ENCODE peak calls at places on chromosomes 12 and 14, in eight cellular contexts. Z is MCF 10A, L is progenitor cell of endocrine pancreas, N is kidney, Q is PC-3, D is lung, G is type B pancreatic cell, K is AG09319. H is an unnamed sample.

GRCh38 chr12:49451468-49452259 is 84.4 kb downstream of the SPATS2 start:
- DNase-seq in Z (no peak), L (no peak), N (no peak), Q (no peak), D (no peak), G (no peak), K (no peak), H (no peak)

GRCh38 chr12:98592825-98593322 is 612 bp upstream of the SLC25A3 start:
- DNase-seq in Z (no peak), L (no peak), N (no peak), Q (peak; percentile 12), D (no peak), G (no peak), K (no peak), H (no peak)

GRCh38 chr14:25140423-25140822 is 90.5 kb upstream of the STXBP6 start:
- DNase-seq in Z (no peak), L (no peak), N (no peak), Q (no peak), D (no peak), G (no peak), K (no peak), H (no peak)

GRCh38 chr14:22850944-22851790 is 14.8 kb downstream of the MMP14 start:
- DNase-seq in Z (peak; percentile 45), L (no peak), N (peak; percentile 94), Q (peak; percentile 92), D (peak; percentile 68), G (no peak), K (peak; percentile 93), H (no peak)

GRCh38 chr12:92719674-92720073 is 16.9 kb downstream of the PLEKHG7 start:
- DNase-seq in Z (no peak), L (no peak), N (no peak), Q (peak; percentile 33), D (no peak), G (no peak), K (no peak), H (no peak)

GRCh38 chr14:22084393-22085281 is 411.0 kb upstream of the OR4E1 start:
- DNase-seq in Z (peak; percentile 62), L (no peak), N (no peak), Q (peak; percentile 81), D (no peak), G (no peak), K (peak; percentile 11), H (no peak)

GRCh38 chr14:65134651-65135579 is 32.6 kb upstream of the MAX start:
- DNase-seq in Z (no peak), L (no peak), N (no peak), Q (no peak), D (no peak), G (no peak), K (no peak), H (no peak)

GRCh38 chr12:85244561-85244960 is 35.5 kb upstream of the ALX1 start:
- DNase-seq in Z (no peak), L (no peak), N (no peak), Q (no peak), D (no peak), G (no peak), K (no peak), H (no peak)

GRCh38 chr12:67271976-67272375 is 2.8 kb downstream of the CAND1 start:
- DNase-seq in Z (no peak), L (no peak), N (no peak), Q (no peak), D (no peak), G (no peak), K (no peak), H (no peak)

GRCh38 chr12:120367252-120367923 is 1.6 kb downstream of the MSI1 start:
- DNase-seq in Z (no peak), L (no peak), N (no peak), Q (no peak), D (no peak), G (no peak), K (no peak), H (no peak)

GRCh38 chr12:3186546-3187237 is 109.5 kb downstream of the TSPAN9 start:
- DNase-seq in Z (no peak), L (no peak), N (no peak), Q (no peak), D (no peak), G (no peak), K (no peak), H (no peak)

GRCh38 chr12:810635-811415 is 58.4 kb downstream of the WNK1 start:
- DNase-seq in Z (no peak), L (no peak), N (no peak), Q (no peak), D (no peak), G (no peak), K (no peak), H (no peak)

GRCh38 chr14:85752179-85752578 is 222.2 kb downstream of the FLRT2 start:
- DNase-seq in Z (peak; percentile 17), L (no peak), N (no peak), Q (no peak), D (no peak), G (no peak), K (no peak), H (no peak)

GRCh38 chr12:52837341-52837741 is 3.2 kb upstream of the KRT79 start:
- DNase-seq in Z (peak; percentile 65), L (no peak), N (no peak), Q (peak; percentile 64), D (no peak), G (no peak), K (no peak), H (no peak)

GRCh38 chr12:62263956-62264355 is 3.8 kb downstream of the USP15 start:
- DNase-seq in Z (no peak), L (no peak), N (no peak), Q (no peak), D (no peak), G (no peak), K (no peak), H (no peak)

GRCh38 chr14:22375321-22375930 is 213.6 kb downstream of the DAD1 start:
- DNase-seq in Z (peak; percentile 63), L (no peak), N (no peak), Q (peak; percentile 87), D (no peak), G (no peak), K (no peak), H (no peak)

GRCh38 chr14:24100982-24101494 is 6.9 kb downstream of the PCK2 start:
- DNase-seq in Z (no peak), L (no peak), N (no peak), Q (no peak), D (no peak), G (no peak), K (no peak), H (no peak)

GRCh38 chr14:63362305-63362914 is 43.7 kb upstream of the GPHB5 start:
- DNase-seq in Z (no peak), L (no peak), N (no peak), Q (no peak), D (no peak), G (no peak), K (no peak), H (no peak)

GRCh38 chr12:107138990-107139389 is 45.6 kb upstream of the CRY1 start:
- DNase-seq in Z (no peak), L (no peak), N (no peak), Q (no peak), D (no peak), G (no peak), K (no peak), H (no peak)
- TF ChIP-seq CTCF in Z (no peak), L (no peak), N (no peak), Q (no peak), D (no peak), G (no peak), K (no peak), H (no peak)

GRCh38 chr14:105885561-105886320 is 359.4 kb downstream of the TMEM121 start:
- DNase-seq in Z (no peak), L (no peak), N (peak; percentile 67), Q (no peak), D (no peak), G (peak; percentile 52), K (no peak), H (no peak)
- TF ChIP-seq CTCF in Z (no peak), L (no peak), N (no peak), Q (no peak), D (no peak), G (no peak), K (no peak), H (no peak)

GRCh38 chr12:112524676-112525425 is 106.1 kb downstream of the PTPN11 start:
- DNase-seq in Z (peak; percentile 55), L (no peak), N (no peak), Q (peak; percentile 94), D (no peak), G (no peak), K (no peak), H (no peak)
- TF ChIP-seq CTCF in Z (no peak), L (peak; percentile 18), N (no peak), Q (peak; percentile 61), D (no peak), G (peak; percentile 56), K (no peak), H (no peak)

GRCh38 chr14:49173765-49174373 is 412.3 kb downstream of the RPS29 start:
- DNase-seq in Z (peak; percentile 75), L (peak; percentile 58), N (no peak), Q (peak; percentile 88), D (peak; percentile 49), G (no peak), K (peak; percentile 20), H (no peak)
- TF ChIP-seq CTCF in Z (peak; percentile 71), L (peak; percentile 77), N (peak; percentile 63), Q (peak; percentile 88), D (peak; percentile 13), G (peak; percentile 86), K (peak; percentile 64), H (peak; percentile 35)

DNA sequence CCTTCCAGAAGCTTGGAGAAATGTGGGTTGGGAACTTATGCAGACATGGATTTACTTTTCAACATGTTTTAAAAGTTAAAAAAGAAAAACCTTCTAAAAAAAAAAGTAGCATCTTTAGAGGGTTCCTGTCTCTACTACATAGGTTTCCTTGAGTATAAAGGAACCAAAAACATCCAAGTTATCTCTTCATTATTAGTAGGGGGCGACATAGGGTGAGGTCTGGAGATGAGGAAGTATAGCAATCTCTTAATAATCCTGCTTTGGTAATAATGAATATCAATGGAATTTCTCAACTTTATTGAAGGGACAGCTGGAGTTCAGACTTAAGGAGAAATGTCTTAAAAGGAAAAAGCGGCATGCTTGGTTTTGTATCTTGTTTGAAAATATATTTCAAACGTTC is 6.5 kb upstream of the PLXNC1 start:
- DNase-seq in Z (no peak), L (no peak), N (no peak), Q (no peak), D (no peak), G (no peak), K (no peak), H (no peak)
- TF ChIP-seq CTCF in Z (no peak), L (no peak), N (no peak), Q (no peak), D (no peak), G (no peak), K (no peak), H (no peak)

DNA sequence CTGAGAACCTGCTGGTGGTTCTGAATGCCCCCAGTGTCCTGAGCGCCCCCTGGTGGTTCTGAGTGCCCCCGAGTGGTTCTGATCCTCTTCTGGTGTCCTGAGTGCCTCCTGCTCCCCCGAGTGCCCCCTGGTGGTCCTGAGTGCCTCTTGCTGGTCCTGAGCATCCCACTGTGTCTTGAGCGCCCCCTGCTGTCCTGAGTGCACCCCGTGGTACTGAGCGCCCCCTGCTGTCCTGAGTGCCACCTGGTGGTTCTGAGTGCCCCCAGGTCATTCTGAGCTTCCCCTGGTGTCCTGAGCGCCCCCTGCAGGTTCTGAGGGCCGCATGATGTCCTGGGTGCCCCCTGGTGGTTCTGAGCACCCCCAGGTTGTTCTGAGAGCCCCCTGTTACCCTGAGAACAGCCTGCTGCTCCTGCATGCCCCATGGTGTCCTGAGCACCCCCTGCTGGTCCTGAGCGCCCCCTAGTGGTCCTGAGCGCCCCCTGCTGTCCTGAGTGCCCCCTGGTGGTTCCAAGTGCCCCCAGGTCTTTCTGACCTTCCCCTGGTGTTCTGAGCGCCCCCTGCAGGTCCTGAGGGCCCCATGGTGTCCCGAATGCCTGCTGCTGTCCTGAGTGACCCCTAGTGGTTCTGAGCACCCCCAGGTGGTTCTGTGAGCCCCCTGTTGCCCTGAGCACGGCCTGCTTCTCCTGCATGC is 1165.4 kb downstream of the TMEM121 start:
- DNase-seq in Z (no peak), L (no peak), N (peak; percentile 79), Q (no peak), D (no peak), G (peak; percentile 71), K (no peak), H (peak; percentile 44)
- TF ChIP-seq CTCF in Z (peak; percentile 33), L (no peak), N (no peak), Q (peak; percentile 39), D (no peak), G (peak; percentile 25), K (peak; percentile 8), H (no peak)